ENCODE peak calls at places on chromosomes 2 and 18, in six cellular contexts. W is fibroblast of mammary gland, J is tibial nerve, S is AG04450, N is fibroblast of villous mesenchyme, C is H7. T is an unnamed sample.

GRCh38 chr18:50030146-50030545 is 164.8 kb downstream of the MYO5B start:
- DNase-seq in W (no peak), J (no peak), N (no peak), C (no peak), S (no peak), T (no peak)

GRCh38 chr2:186060744-186061143 is 322.1 kb downstream of the FSIP2 start:
- DNase-seq in W (peak; percentile 7), J (no peak), N (no peak), S (no peak), C (no peak), T (no peak)

GRCh38 chr2:208370881-208371633 is 35.5 kb upstream of the PTH2R start:
- DNase-seq in N (no peak), W (peak; percentile 32), C (no peak), S (no peak), J (no peak), T (no peak)

GRCh38 chr2:67797801-67798535 is 264.8 kb downstream of the C1D start:
- DNase-seq in N (peak; percentile 81), W (peak; percentile 56), S (peak; percentile 18), J (no peak), C (no peak), T (no peak)

GRCh38 chr2:112889976-112890375 is 21.0 kb upstream of the IL37 start:
- DNase-seq in W (no peak), S (no peak), J (no peak), N (no peak), C (no peak), T (no peak)

GRCh38 chr2:230861564-230862255 is 3.0 kb upstream of the ITM2C start:
- DNase-seq in S (no peak), W (no peak), J (no peak), N (no peak), C (peak; percentile 83), T (no peak)

GRCh38 chr2:108220191-108220590 is 19.6 kb upstream of the SULT1C3 start:
- DNase-seq in J (no peak), S (no peak), W (no peak), N (no peak), C (no peak), T (no peak)

GRCh38 chr2:44753552-44754285 is 187.8 kb upstream of the SIX3 start:
- DNase-seq in C (no peak), W (peak; percentile 39), J (no peak), S (no peak), N (peak; percentile 10), T (peak; percentile 97)

GRCh38 chr2:172329404-172330059 is 97.9 kb upstream of the ITGA6 start:
- DNase-seq in N (no peak), S (no peak), C (no peak), J (peak; percentile 25), W (no peak), T (no peak)

GRCh38 chr2:39121523-39122063 is 742 bp upstream of the SOS1 start:
- DNase-seq in S (no peak), C (no peak), N (peak; percentile 25), W (no peak), J (no peak), T (peak; percentile 39)

GRCh38 chr18:11518788-11519685 is 90.4 kb upstream of the SLC35G4 start:
- DNase-seq in N (peak; percentile 45), J (no peak), S (peak; percentile 20), W (peak; percentile 54), C (peak; percentile 82), T (peak; percentile 70)

GRCh38 chr2:132489150-132489549 is 72.5 kb downstream of the GPR39 start:
- DNase-seq in W (no peak), S (no peak), C (peak; percentile 84), N (peak; percentile 8), J (no peak), T (peak; percentile 23)

GRCh38 chr2:62313433-62314227 is 117.7 kb downstream of the B3GNT2 start:
- DNase-seq in C (no peak), J (no peak), S (no peak), N (no peak), W (no peak), T (peak; percentile 95)

GRCh38 chr2:128505150-128505490 is 186.5 kb upstream of the HS6ST1 start:
- DNase-seq in J (no peak), W (no peak), S (no peak), N (no peak), C (no peak), T (no peak)

GRCh38 chr2:88451647-88452150 is 794 bp downstream of the FOXI3 start:
- DNase-seq in C (peak; percentile 52), J (no peak), S (no peak), W (no peak), N (no peak), T (no peak)

GRCh38 chr2:166223298-166223697 is 95.5 kb upstream of the SCN1A start:
- DNase-seq in W (no peak), J (no peak), N (no peak), C (no peak), S (no peak), T (no peak)

GRCh38 chr2:223725494-223725893 is 111.9 kb downstream of the AP1S3 start:
- DNase-seq in N (peak; percentile 98), J (peak; percentile 28), C (peak; percentile 72), W (peak; percentile 99), S (peak; percentile 88), T (peak; percentile 74)

GRCh38 chr2:190277234-190278112 is 42.2 kb downstream of the HIBCH start:
- DNase-seq in N (peak; percentile 61), S (no peak), J (no peak), C (no peak), W (peak; percentile 78), T (peak; percentile 55)

GRCh38 chr18:8730080-8730827 is 24.9 kb downstream of the MTCL1 start:
- DNase-seq in J (no peak), S (no peak), N (peak; percentile 86), W (peak; percentile 69), C (no peak), T (no peak)

GRCh38 chr2:43169091-43169936 is 57.1 kb downstream of the ZFP36L2 start:
- DNase-seq in C (no peak), S (no peak), W (no peak), J (peak; percentile 32), N (no peak), T (peak; percentile 96)

GRCh38 chr2:231709636-231709980 is 1.3 kb downstream of the PTMA start:
- DNase-seq in J (no peak), N (peak; percentile 31), C (no peak), S (no peak), W (peak; percentile 21), T (peak; percentile 68)

GRCh38 chr2:98759338-98759737 is 28.4 kb upstream of the MGAT4A start:
- DNase-seq in W (no peak), J (no peak), C (no peak), S (no peak), N (no peak), T (peak; percentile 67)

GRCh38 chr2:65320042-65320711 is 92.5 kb downstream of the ACTR2 start:
- DNase-seq in C (peak; percentile 51), J (no peak), S (peak; percentile 82), N (peak; percentile 89), W (peak; percentile 98), T (peak; percentile 38)

GRCh38 chr2:121297217-121297830 is 12.3 kb upstream of the TFCP2L1 start:
- DNase-seq in C (peak; percentile 81), W (peak; percentile 22), S (no peak), J (no peak), N (peak; percentile 12), T (peak; percentile 49)

GRCh38 chr2:97950329-97951154 is 45.2 kb downstream of the TMEM131 start:
- DNase-seq in C (no peak), N (peak; percentile 91), W (peak; percentile 78), J (no peak), S (peak; percentile 57), T (no peak)

GRCh38 chr2:240300261-240300821 is 135.1 kb upstream of the GPC1 start:
- DNase-seq in J (no peak), S (no peak), N (no peak), W (no peak), C (peak; percentile 49), T (no peak)

GRCh38 chr2:98876741-98877140 is 59.3 kb downstream of the CRACDL start:
- DNase-seq in S (no peak), J (no peak), N (no peak), C (no peak), W (no peak), T (no peak)

GRCh38 chr2:235923859-235924674 is 244.1 kb downstream of the GBX2 start:
- DNase-seq in S (no peak), W (no peak), N (no peak), C (no peak), J (no peak), T (no peak)

DNA sequence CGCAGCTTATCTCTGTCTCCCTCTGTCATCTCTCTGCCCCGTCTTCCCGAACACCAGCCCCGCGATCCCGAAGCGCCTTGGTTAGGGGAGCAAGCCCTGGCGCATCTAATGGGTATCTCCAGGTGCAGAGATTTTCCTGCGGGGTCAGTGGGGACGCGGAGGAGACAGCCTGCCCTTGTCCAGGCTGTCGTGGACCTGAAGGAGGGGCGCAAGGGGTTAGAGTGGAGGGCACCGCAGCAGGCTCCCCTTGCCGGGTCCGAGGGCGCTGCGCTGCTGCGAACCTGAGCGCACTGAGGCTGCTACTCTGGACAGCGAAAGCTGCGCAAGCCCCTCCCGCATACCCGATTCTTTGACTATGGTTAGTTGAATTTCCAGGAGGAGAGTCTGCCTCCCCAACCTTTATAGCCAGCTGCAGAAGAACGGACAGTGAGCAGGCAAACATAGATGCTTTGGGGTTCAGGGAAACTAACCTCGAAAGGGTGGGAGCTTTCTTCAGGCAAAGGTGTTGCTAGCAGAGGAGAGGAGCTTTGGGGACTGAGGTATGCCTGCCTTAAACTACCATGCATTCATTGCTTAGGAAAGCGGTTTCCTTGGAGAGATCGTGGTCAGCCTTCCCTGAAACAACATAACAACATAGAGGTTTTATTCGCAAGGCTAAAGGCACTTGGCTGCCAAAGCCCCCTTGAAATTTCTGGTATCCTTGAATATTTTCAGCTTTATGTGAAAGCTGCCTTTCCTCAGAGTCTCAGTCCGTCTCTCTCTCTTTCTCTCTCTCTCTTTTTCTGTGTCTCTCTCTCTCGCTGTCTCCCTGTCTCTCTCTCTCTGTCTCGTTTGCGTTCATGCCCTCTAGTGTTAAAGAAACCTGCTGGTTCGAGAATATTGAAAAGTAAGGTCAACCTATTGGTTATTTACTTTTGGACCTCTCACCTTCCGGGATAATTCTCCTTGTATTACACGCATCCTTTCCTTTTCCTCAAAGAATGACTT is 1.6 kb downstream of the GALNT13 start:
- DNase-seq in J (no peak), S (no peak), C (peak; percentile 34), N (peak; percentile 5), W (peak; percentile 6), T (no peak)
- H3K4me3 ChIP-seq in J (no peak overlapping the region), S (no peak overlapping the region), C (peak overlapping the region; percentile 77), N (no peak overlapping the region), W (peak overlapping the region; percentile 40), T (no peak overlapping the region)

GRCh38 chr2:218010838-218011616 is 8.2 kb upstream of the TNS1 start:
- DNase-seq in C (peak; percentile 88), N (no peak), S (no peak), J (no peak), W (no peak), T (peak; percentile 55)
- H3K4me3 ChIP-seq in C (peak overlapping the region; percentile 61), N (no peak overlapping the region), S (peak overlapping the region; percentile 79), J (peak overlapping the region; percentile 30), W (no peak overlapping the region), T (no peak overlapping the region)

GRCh38 chr2:20222769-20223344 is 2.1 kb downstream of the SDC1 start:
- DNase-seq in W (no peak), N (no peak), S (no peak), J (no peak), C (peak; percentile 49), T (no peak)
- H3K4me3 ChIP-seq in W (no peak overlapping the region), N (peak overlapping the region; percentile 66), S (peak overlapping the region; percentile 64), J (no peak overlapping the region), C (peak overlapping the region; percentile 60), T (no peak overlapping the region)

GRCh38 chr2:20576598-20577115 is 74.2 kb downstream of the HS1BP3 start:
- DNase-seq in J (no peak), N (peak; percentile 76), W (no peak), S (no peak), C (no peak), T (no peak)
- H3K4me3 ChIP-seq in J (no peak overlapping the region), N (no peak overlapping the region), W (no peak overlapping the region), S (no peak overlapping the region), C (no peak overlapping the region), T (no peak overlapping the region)

GRCh38 chr2:174753038-174753633 is 11.1 kb downstream of the CHRNA1 start:
- DNase-seq in S (no peak), N (no peak), W (no peak), C (no peak), J (no peak), T (no peak)
- H3K4me3 ChIP-seq in S (no peak overlapping the region), N (no peak overlapping the region), W (no peak overlapping the region), C (no peak overlapping the region), J (no peak overlapping the region), T (no peak overlapping the region)